ENCODE peak calls at places on chromosomes 1 and 21, in ten cellular contexts. One of them, this sample, is unnamed.
A peak's percentile ranks its signal among the peaks of the same experiment; 100 is the strongest.

GRCh38 chr1:12075195-12076114 is 12.4 kb downstream of the TNFRSF8 start:
- DNase-seq in hepatic stellate cell: peak; percentile 79
- DNase-seq in HT-29: no peak
- DNase-seq in iPS-NIHi11: no peak
- DNase-seq in cardiac muscle cell: peak; percentile 20
- DNase-seq in KBM-7: no peak
- DNase-seq in neural progenitor cell: no peak
- DNase-seq in heart right ventricle: no peak
- DNase-seq in EH: peak; percentile 92
- DNase-seq in T-cell: no peak
- DNase-seq in this sample: no peak

GRCh38 chr1:55848906-55849305 is 633.7 kb upstream of the USP24 start:
- DNase-seq in hepatic stellate cell: peak; percentile 38
- DNase-seq in HT-29: no peak
- DNase-seq in iPS-NIHi11: peak; percentile 32
- DNase-seq in cardiac muscle cell: no peak
- DNase-seq in KBM-7: no peak
- DNase-seq in neural progenitor cell: peak; percentile 65
- DNase-seq in heart right ventricle: no peak
- DNase-seq in EH: peak; percentile 74
- DNase-seq in T-cell: no peak
- DNase-seq in this sample: no peak

GRCh38 chr1:39761557-39762260 is 9.4 kb downstream of the OXCT2 start:
- DNase-seq in hepatic stellate cell: no peak
- DNase-seq in HT-29: no peak
- DNase-seq in iPS-NIHi11: no peak
- DNase-seq in cardiac muscle cell: no peak
- DNase-seq in KBM-7: no peak
- DNase-seq in neural progenitor cell: no peak
- DNase-seq in heart right ventricle: no peak
- DNase-seq in EH: no peak
- DNase-seq in T-cell: no peak
- DNase-seq in this sample: no peak

GRCh38 chr1:183810756-183811155 is 5.8 kb downstream of the RGL1 start:
- DNase-seq in hepatic stellate cell: no peak
- DNase-seq in HT-29: no peak
- DNase-seq in iPS-NIHi11: no peak
- DNase-seq in cardiac muscle cell: no peak
- DNase-seq in KBM-7: no peak
- DNase-seq in neural progenitor cell: no peak
- DNase-seq in heart right ventricle: no peak
- DNase-seq in EH: no peak
- DNase-seq in T-cell: no peak
- DNase-seq in this sample: no peak

GRCh38 chr1:236994450-236994849 is 9.8 kb downstream of the MT1HL1 start:
- DNase-seq in hepatic stellate cell: no peak
- DNase-seq in HT-29: no peak
- DNase-seq in iPS-NIHi11: no peak
- DNase-seq in cardiac muscle cell: no peak
- DNase-seq in KBM-7: no peak
- DNase-seq in neural progenitor cell: no peak
- DNase-seq in heart right ventricle: no peak
- DNase-seq in EH: no peak
- DNase-seq in T-cell: no peak
- DNase-seq in this sample: no peak

GRCh38 chr1:17251699-17252376 is 2.9 kb downstream of the PADI3 start:
- DNase-seq in hepatic stellate cell: peak; percentile 55
- DNase-seq in HT-29: no peak
- DNase-seq in iPS-NIHi11: no peak
- DNase-seq in cardiac muscle cell: no peak
- DNase-seq in KBM-7: no peak
- DNase-seq in neural progenitor cell: no peak
- DNase-seq in heart right ventricle: no peak
- DNase-seq in EH: peak; percentile 76
- DNase-seq in T-cell: no peak
- DNase-seq in this sample: no peak

GRCh38 chr21:36917487-36918158 is 48.8 kb downstream of the HLCS start:
- DNase-seq in hepatic stellate cell: peak; percentile 63
- DNase-seq in HT-29: peak; percentile 50
- DNase-seq in iPS-NIHi11: peak; percentile 47
- DNase-seq in cardiac muscle cell: peak; percentile 57
- DNase-seq in KBM-7: peak; percentile 1
- DNase-seq in neural progenitor cell: peak; percentile 71
- DNase-seq in heart right ventricle: no peak
- DNase-seq in EH: peak; percentile 51
- DNase-seq in T-cell: no peak
- DNase-seq in this sample: no peak

GRCh38 chr1:27049607-27050006 is 37.0 kb upstream of the TENT5B start:
- DNase-seq in hepatic stellate cell: no peak
- DNase-seq in HT-29: no peak
- DNase-seq in iPS-NIHi11: peak; percentile 50
- DNase-seq in cardiac muscle cell: no peak
- DNase-seq in KBM-7: no peak
- DNase-seq in neural progenitor cell: no peak
- DNase-seq in heart right ventricle: no peak
- DNase-seq in EH: no peak
- DNase-seq in T-cell: no peak
- DNase-seq in this sample: no peak

GRCh38 chr1:35600593-35600992 is 27.5 kb downstream of the TFAP2E start:
- DNase-seq in hepatic stellate cell: no peak
- DNase-seq in HT-29: no peak
- DNase-seq in iPS-NIHi11: no peak
- DNase-seq in cardiac muscle cell: no peak
- DNase-seq in KBM-7: no peak
- DNase-seq in neural progenitor cell: no peak
- DNase-seq in heart right ventricle: no peak
- DNase-seq in EH: no peak
- DNase-seq in T-cell: no peak
- DNase-seq in this sample: no peak

GRCh38 chr21:45472445-45473365 is 67.7 kb downstream of the COL18A1 start:
- DNase-seq in hepatic stellate cell: no peak
- DNase-seq in HT-29: no peak
- DNase-seq in iPS-NIHi11: no peak
- DNase-seq in cardiac muscle cell: no peak
- DNase-seq in KBM-7: no peak
- DNase-seq in neural progenitor cell: no peak
- DNase-seq in heart right ventricle: peak; percentile 21
- DNase-seq in EH: no peak
- DNase-seq in T-cell: no peak
- DNase-seq in this sample: no peak

GRCh38 chr1:12851779-12852178 is 3.3 kb upstream of the HNRNPCL1 start:
- DNase-seq in hepatic stellate cell: no peak
- DNase-seq in HT-29: no peak
- DNase-seq in iPS-NIHi11: no peak
- DNase-seq in cardiac muscle cell: no peak
- DNase-seq in KBM-7: no peak
- DNase-seq in neural progenitor cell: no peak
- DNase-seq in heart right ventricle: no peak
- DNase-seq in EH: peak; percentile 22
- DNase-seq in T-cell: no peak
- DNase-seq in this sample: no peak

GRCh38 chr1:167427843-167428242 is 90.5 kb downstream of the CD247 start:
- DNase-seq in hepatic stellate cell: no peak
- DNase-seq in HT-29: no peak
- DNase-seq in iPS-NIHi11: no peak
- DNase-seq in cardiac muscle cell: no peak
- DNase-seq in KBM-7: no peak
- DNase-seq in neural progenitor cell: no peak
- DNase-seq in heart right ventricle: no peak
- DNase-seq in EH: peak; percentile 5
- DNase-seq in T-cell: no peak
- DNase-seq in this sample: peak; percentile 65

GRCh38 chr1:12208764-12209494 is 20.9 kb upstream of the VPS13D start:
- DNase-seq in hepatic stellate cell: peak; percentile 90
- DNase-seq in HT-29: peak; percentile 93
- DNase-seq in iPS-NIHi11: peak; percentile 91
- DNase-seq in cardiac muscle cell: peak; percentile 88
- DNase-seq in KBM-7: peak; percentile 86
- DNase-seq in neural progenitor cell: peak; percentile 89
- DNase-seq in heart right ventricle: peak; percentile 89
- DNase-seq in EH: peak; percentile 77
- DNase-seq in T-cell: peak; percentile 82
- DNase-seq in this sample: peak; percentile 82

GRCh38 chr1:190478193-190479007 is 736 bp upstream of the BRINP3 start:
- DNase-seq in hepatic stellate cell: no peak
- DNase-seq in HT-29: no peak
- DNase-seq in iPS-NIHi11: peak; percentile 34
- DNase-seq in cardiac muscle cell: peak; percentile 55
- DNase-seq in KBM-7: peak; percentile 49
- DNase-seq in neural progenitor cell: peak; percentile 83
- DNase-seq in heart right ventricle: no peak
- DNase-seq in EH: no peak
- DNase-seq in T-cell: no peak
- DNase-seq in this sample: peak; percentile 36

GRCh38 chr21:21046063-21046462 is 47.9 kb downstream of the NCAM2 start:
- DNase-seq in hepatic stellate cell: no peak
- DNase-seq in HT-29: no peak
- DNase-seq in iPS-NIHi11: peak; percentile 17
- DNase-seq in cardiac muscle cell: no peak
- DNase-seq in KBM-7: no peak
- DNase-seq in neural progenitor cell: no peak
- DNase-seq in heart right ventricle: no peak
- DNase-seq in EH: no peak
- DNase-seq in T-cell: no peak
- DNase-seq in this sample: no peak

GRCh38 chr1:27519341-27520258 is 29.6 kb upstream of the WASF2 start:
- DNase-seq in hepatic stellate cell: no peak
- DNase-seq in HT-29: peak; percentile 71
- DNase-seq in iPS-NIHi11: peak; percentile 66
- DNase-seq in cardiac muscle cell: peak; percentile 74
- DNase-seq in KBM-7: no peak
- DNase-seq in neural progenitor cell: peak; percentile 81
- DNase-seq in heart right ventricle: peak; percentile 71
- DNase-seq in EH: no peak
- DNase-seq in T-cell: no peak
- DNase-seq in this sample: peak; percentile 84

GRCh38 chr21:32524010-32524719 is 61.2 kb downstream of the TCP10L start:
- DNase-seq in hepatic stellate cell: peak; percentile 40
- DNase-seq in HT-29: no peak
- DNase-seq in iPS-NIHi11: no peak
- DNase-seq in cardiac muscle cell: no peak
- DNase-seq in KBM-7: no peak
- DNase-seq in neural progenitor cell: peak; percentile 28
- DNase-seq in heart right ventricle: no peak
- DNase-seq in EH: peak; percentile 98
- DNase-seq in T-cell: no peak
- DNase-seq in this sample: peak; percentile 74

GRCh38 chr1:31765041-31765467 is 914 bp upstream of the ADGRB2 start:
- DNase-seq in hepatic stellate cell: no peak
- DNase-seq in HT-29: peak; percentile 38
- DNase-seq in iPS-NIHi11: no peak
- DNase-seq in cardiac muscle cell: peak; percentile 81
- DNase-seq in KBM-7: peak; percentile 55
- DNase-seq in neural progenitor cell: peak; percentile 68
- DNase-seq in heart right ventricle: no peak
- DNase-seq in EH: peak; percentile 30
- DNase-seq in T-cell: no peak
- DNase-seq in this sample: no peak

GRCh38 chr21:46149205-46149901 is 6.0 kb downstream of the FTCD start:
- DNase-seq in hepatic stellate cell: no peak
- DNase-seq in HT-29: no peak
- DNase-seq in iPS-NIHi11: no peak
- DNase-seq in cardiac muscle cell: no peak
- DNase-seq in KBM-7: no peak
- DNase-seq in neural progenitor cell: no peak
- DNase-seq in heart right ventricle: no peak
- DNase-seq in EH: no peak
- DNase-seq in T-cell: no peak
- DNase-seq in this sample: peak; percentile 29

GRCh38 chr1:178961868-178962267 is 63.8 kb upstream of the FAM20B start:
- DNase-seq in hepatic stellate cell: no peak
- DNase-seq in HT-29: no peak
- DNase-seq in iPS-NIHi11: no peak
- DNase-seq in cardiac muscle cell: no peak
- DNase-seq in KBM-7: no peak
- DNase-seq in neural progenitor cell: no peak
- DNase-seq in heart right ventricle: no peak
- DNase-seq in EH: no peak
- DNase-seq in T-cell: no peak
- DNase-seq in this sample: no peak

GRCh38 chr1:104830534-104830933 is 1080.8 kb downstream of the AMY1C start:
- DNase-seq in hepatic stellate cell: no peak
- DNase-seq in HT-29: no peak
- DNase-seq in iPS-NIHi11: no peak
- DNase-seq in cardiac muscle cell: no peak
- DNase-seq in KBM-7: no peak
- DNase-seq in neural progenitor cell: no peak
- DNase-seq in heart right ventricle: no peak
- DNase-seq in EH: no peak
- DNase-seq in T-cell: no peak
- DNase-seq in this sample: no peak

GRCh38 chr1:240612811-240613210 is 856 bp upstream of the GREM2 start:
- DNase-seq in hepatic stellate cell: no peak
- DNase-seq in HT-29: no peak
- DNase-seq in iPS-NIHi11: no peak
- DNase-seq in cardiac muscle cell: no peak
- DNase-seq in KBM-7: no peak
- DNase-seq in neural progenitor cell: peak; percentile 9
- DNase-seq in heart right ventricle: no peak
- DNase-seq in EH: peak; percentile 13
- DNase-seq in T-cell: no peak
- DNase-seq in this sample: no peak

GRCh38 chr1:192521734-192522133 is 53.8 kb upstream of the RGS1 start:
- DNase-seq in hepatic stellate cell: no peak
- DNase-seq in HT-29: no peak
- DNase-seq in iPS-NIHi11: no peak
- DNase-seq in cardiac muscle cell: no peak
- DNase-seq in KBM-7: peak; percentile 55
- DNase-seq in neural progenitor cell: no peak
- DNase-seq in heart right ventricle: no peak
- DNase-seq in EH: no peak
- DNase-seq in T-cell: peak; percentile 17
- DNase-seq in this sample: peak; percentile 15

GRCh38 chr1:155006601-155007101 is 4.0 kb downstream of the ZBTB7B start:
- DNase-seq in hepatic stellate cell: peak; percentile 49
- DNase-seq in HT-29: no peak
- DNase-seq in iPS-NIHi11: no peak
- DNase-seq in cardiac muscle cell: no peak
- DNase-seq in KBM-7: peak; percentile 47
- DNase-seq in neural progenitor cell: peak; percentile 57
- DNase-seq in heart right ventricle: no peak
- DNase-seq in EH: peak; percentile 48
- DNase-seq in T-cell: no peak
- DNase-seq in this sample: no peak

GRCh38 chr1:158024737-158025136 is 31.3 kb downstream of the KIRREL1 start:
- DNase-seq in hepatic stellate cell: no peak
- DNase-seq in HT-29: no peak
- DNase-seq in iPS-NIHi11: no peak
- DNase-seq in cardiac muscle cell: no peak
- DNase-seq in KBM-7: no peak
- DNase-seq in neural progenitor cell: no peak
- DNase-seq in heart right ventricle: no peak
- DNase-seq in EH: no peak
- DNase-seq in T-cell: no peak
- DNase-seq in this sample: peak; percentile 78

GRCh38 chr1:221439008-221439733 is 302.7 kb downstream of the DUSP10 start:
- DNase-seq in hepatic stellate cell: no peak
- DNase-seq in HT-29: peak; percentile 4
- DNase-seq in iPS-NIHi11: no peak
- DNase-seq in cardiac muscle cell: no peak
- DNase-seq in KBM-7: no peak
- DNase-seq in neural progenitor cell: peak; percentile 9
- DNase-seq in heart right ventricle: no peak
- DNase-seq in EH: peak; percentile 87
- DNase-seq in T-cell: peak; percentile 19
- DNase-seq in this sample: no peak

GRCh38 chr21:46083271-46084040 is 14.5 kb upstream of the COL6A2 start:
- DNase-seq in hepatic stellate cell: no peak
- DNase-seq in HT-29: no peak
- DNase-seq in iPS-NIHi11: no peak
- DNase-seq in cardiac muscle cell: no peak
- DNase-seq in KBM-7: no peak
- DNase-seq in neural progenitor cell: no peak
- DNase-seq in heart right ventricle: no peak
- DNase-seq in EH: peak; percentile 49
- DNase-seq in T-cell: no peak
- DNase-seq in this sample: no peak

GRCh38 chr1:172497230-172497629 is 35.7 kb upstream of the SUCO start:
- DNase-seq in hepatic stellate cell: no peak
- DNase-seq in HT-29: no peak
- DNase-seq in iPS-NIHi11: peak; percentile 55
- DNase-seq in cardiac muscle cell: peak; percentile 74
- DNase-seq in KBM-7: peak; percentile 15
- DNase-seq in neural progenitor cell: peak; percentile 87
- DNase-seq in heart right ventricle: peak; percentile 6
- DNase-seq in EH: peak; percentile 84
- DNase-seq in T-cell: no peak
- DNase-seq in this sample: no peak

This sample was measured in right cardiac atrium.